ENCODE peak calls at places on chromosomes 12 and 14, in five cellular contexts. H is HepG2, X is K562, I is upper lobe of left lung, Z is A549. T is an unnamed sample. For H3K4me1, the result is how much of the 10 kb centered on the place peaks cover.

GRCh38 chr12:28050606-28051005 is 78.1 kb upstream of the PTHLH start:
- ATAC-seq in H (no peak), X (no peak), I (no peak), Z (no peak), T (no peak)

GRCh38 chr12:111417784-111418593 is 12.3 kb downstream of the SH2B3 start:
- ATAC-seq in H (no peak), X (no peak), I (no peak), Z (no peak), T (no peak)

GRCh38 chr12:43914923-43915468 is 79.1 kb downstream of the TMEM117 start:
- ATAC-seq in H (peak), X (peak), I (no peak), Z (peak), T (no peak)

GRCh38 chr12:7989827-7990491 is 42.6 kb upstream of the FOXJ2 start:
- ATAC-seq in H (no peak), X (peak), I (peak), Z (no peak), T (peak)

GRCh38 chr14:50109342-50109741 is 7.0 kb downstream of the VCPKMT start:
- ATAC-seq in H (peak), X (no peak), I (no peak), Z (peak), T (no peak)

GRCh38 chr14:91919814-91920213 is 27.7 kb downstream of the FBLN5 start:
- ATAC-seq in H (no peak), X (no peak), I (peak), Z (no peak), T (peak)

GRCh38 chr12:11581179-11581755 is 68.2 kb upstream of the ETV6 start:
- ATAC-seq in H (no peak), X (no peak), I (peak), Z (no peak), T (no peak)

GRCh38 chr14:101559624-101560533 is 1.4 kb upstream of the DIO3 start:
- ATAC-seq in H (peak), X (no peak), I (no peak), Z (no peak), T (peak)

GRCh38 chr12:71746983-71747611 is 7.6 kb upstream of the RAB21 start:
- ATAC-seq in H (peak), X (peak), I (peak), Z (peak), T (peak)

DNA sequence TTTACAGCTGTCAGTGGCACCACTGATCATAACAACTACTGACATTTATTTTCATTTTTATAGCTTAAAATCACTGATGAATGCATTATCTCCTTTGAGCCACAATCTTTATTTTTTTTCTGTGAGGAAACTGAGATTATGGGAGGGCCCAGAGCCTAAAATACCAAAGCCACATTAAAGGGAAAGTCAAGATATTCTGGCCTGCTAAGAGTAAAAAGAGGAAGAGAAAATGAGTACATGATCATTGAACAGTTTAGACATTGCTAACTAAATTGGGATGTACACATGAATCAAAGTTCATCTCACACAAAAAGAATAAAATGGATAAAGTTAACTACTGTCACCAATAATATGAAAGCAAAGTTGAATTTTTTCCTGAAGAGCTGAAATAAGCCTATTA is 170.5 kb upstream of the GARIN2 start:
- ATAC-seq in H (no peak), X (no peak), I (no peak), Z (no peak), T (no peak)
- H3K4me1 ChIP-seq in H (under half), X (under half), I (under half), Z (under half), T (under half)

DNA sequence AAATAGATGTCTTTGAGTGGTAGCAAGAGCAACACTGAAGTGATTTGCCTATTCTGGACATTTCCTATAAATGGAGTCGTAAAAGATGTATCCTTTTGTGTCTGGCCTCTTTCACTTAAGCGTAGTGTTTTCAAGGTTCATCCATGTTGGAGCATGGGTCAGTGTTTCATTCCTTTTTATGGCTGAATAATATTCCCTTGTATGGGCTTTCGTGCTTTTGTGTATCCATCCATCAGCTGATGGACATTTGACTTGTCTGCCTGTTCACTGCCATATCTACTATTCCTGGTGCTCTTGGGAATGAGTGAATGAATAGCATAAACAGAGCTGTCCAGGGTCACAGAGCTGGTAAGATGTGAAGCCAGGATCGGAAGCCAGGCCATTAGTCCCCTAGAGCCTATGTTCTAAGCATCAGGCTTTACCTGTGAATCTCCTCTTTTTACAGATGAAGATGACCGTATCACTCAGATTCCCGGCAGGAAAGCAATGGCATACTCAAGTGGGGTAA is 1.8 kb upstream of the P2RX7 start:
- ATAC-seq in H (no peak), X (no peak), I (no peak), Z (no peak), T (no peak)
- TF ChIP-seq EP300 in H (no peak), X (no peak), I (no peak), Z (no peak), T (no peak)

DNA sequence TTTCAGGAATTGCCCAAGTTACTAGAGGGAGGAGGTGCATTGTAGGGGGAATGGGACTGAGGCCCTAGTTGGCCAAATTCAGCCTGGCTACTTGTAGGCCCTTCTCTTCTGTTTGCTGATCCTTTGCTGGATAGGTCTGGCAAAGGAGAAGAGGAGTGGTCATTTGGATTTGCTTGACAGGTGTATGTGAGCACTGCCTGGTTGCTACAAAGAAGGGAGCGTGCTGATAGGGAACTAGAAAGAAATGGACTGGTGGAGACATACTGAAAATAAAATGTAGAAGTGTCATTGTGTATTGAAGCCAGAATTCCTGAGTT is 3.6 kb downstream of the PSMA6 start:
- ATAC-seq in H (no peak), X (no peak), I (no peak), Z (no peak), T (no peak)
- H3K4me1 ChIP-seq in H (half or more), X (under half), I (half or more), Z (under half), T (under half)

GRCh38 chr12:96239711-96240234 is 45.6 kb downstream of the ELK3 start:
- ATAC-seq in H (no peak), X (no peak), I (no peak), Z (no peak), T (peak)
- TF ChIP-seq EP300 in H (no peak), X (no peak), I (no peak), Z (no peak), T (peak)

DNA sequence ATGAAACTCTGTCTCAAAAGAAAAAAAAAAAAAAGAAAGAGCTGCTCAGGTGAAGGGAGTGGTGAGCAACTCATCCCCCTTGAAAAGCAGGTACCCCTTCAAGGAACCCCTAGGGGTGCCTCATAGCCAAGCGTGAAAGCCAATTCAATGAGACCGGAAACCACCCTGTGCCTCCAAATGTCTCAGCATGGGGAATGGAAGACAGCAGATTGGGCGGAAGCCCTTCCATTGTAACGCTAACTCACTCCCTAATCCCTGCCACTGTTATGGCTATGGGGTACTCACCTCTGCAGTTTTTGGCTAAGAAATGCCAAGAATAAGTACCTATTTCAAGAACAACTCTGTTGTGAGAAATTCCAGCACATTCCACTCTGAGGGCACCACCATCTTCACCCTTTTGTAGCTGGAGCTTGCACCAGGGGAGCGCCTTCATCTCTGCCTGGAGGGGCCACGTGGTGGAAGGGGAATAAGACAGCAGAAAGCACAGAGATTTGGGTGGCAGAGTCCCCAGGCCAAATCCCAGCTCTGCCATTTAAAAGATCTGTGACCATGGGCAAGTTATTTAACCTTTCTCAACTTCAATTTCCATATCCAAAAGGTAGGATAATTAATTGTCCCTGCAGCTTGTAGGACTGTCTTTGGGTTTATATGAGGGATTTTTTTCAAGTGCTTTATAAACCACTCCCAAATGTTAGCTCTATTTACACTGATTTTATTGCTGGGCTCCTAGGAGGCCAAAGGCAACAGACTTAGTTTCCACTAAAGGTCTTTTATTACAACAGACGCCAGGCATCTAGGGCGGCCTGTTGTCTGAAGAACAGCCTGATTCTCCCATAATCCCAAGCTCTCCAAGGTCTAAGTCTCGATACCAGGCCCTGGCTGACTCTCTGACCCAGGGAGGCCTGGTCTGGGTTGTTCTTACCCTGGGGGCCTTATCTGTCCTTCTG is 63.9 kb downstream of the ITPK1 start:
- ATAC-seq in H (no peak), X (no peak), I (no peak), Z (no peak), T (no peak)
- H3K4me1 ChIP-seq in H (under half), X (under half), I (under half), Z (half or more), T (half or more)

GRCh38 chr12:79183003-79183402 is 318.4 kb downstream of the SYT1 start:
- ATAC-seq in H (no peak), X (no peak), I (no peak), Z (no peak), T (no peak)
- TF ChIP-seq EP300 in H (no peak), X (no peak), I (no peak), Z (no peak), T (no peak)

GRCh38 chr14:35341454-35342159 is 49.4 kb downstream of the PSMA6 start:
- ATAC-seq in H (peak), X (peak), I (peak), Z (peak), T (peak)
- H3K4me1 ChIP-seq in H (half or more), X (under half), I (half or more), Z (under half), T (half or more)

DNA sequence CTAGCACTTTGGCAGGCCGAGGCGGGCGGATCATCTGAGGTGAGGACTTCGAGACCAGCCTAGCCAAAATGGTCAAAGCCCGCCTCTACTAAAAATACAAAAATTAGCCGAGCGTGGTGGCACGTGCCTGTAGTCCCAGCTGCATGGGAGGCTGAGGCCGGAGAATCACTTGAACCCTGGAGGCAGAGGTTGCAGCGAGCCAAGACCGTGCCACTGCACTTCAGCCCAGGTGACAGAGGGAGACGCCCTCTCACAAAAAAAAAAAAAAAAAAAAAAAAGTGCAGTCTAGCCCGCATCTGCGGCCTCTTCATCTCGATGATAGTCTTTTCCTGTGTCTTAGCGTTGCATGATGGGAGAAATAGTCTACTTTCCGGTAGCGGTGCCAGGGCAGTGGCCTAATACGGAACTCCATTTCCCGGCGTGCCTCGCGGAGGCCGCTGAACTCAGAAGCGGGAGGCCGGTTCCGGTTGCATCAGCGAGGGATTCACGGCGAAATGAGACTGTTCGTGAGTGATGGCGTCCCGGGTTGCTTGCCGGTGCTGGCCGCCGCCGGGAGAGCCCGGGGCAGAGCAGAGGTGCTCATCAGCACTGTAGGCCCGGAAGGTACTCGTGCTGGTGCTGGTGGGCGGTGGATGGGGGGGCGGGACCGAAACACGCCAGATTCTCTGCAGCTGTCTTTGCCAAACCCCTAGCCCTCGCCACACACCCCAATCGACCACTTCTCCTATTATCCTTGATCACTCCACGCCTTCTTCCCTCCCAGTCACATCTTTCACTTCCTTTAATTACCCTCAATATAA is at the start of gene MARS1:
- ATAC-seq in H (peak), X (peak), I (peak), Z (peak), T (peak)
- TF ChIP-seq EP300 in H (no peak), X (peak), I (no peak), Z (no peak), T (no peak)

GRCh38 chr12:31567029-31567428 is 23.9 kb downstream of the DENND5B start:
- ATAC-seq in H (no peak), X (no peak), I (no peak), Z (no peak), T (no peak)
- H3K4me1 ChIP-seq in H (under half), X (under half), I (under half), Z (half or more), T (under half)

GRCh38 chr12:46160081-46160980 is 108.5 kb downstream of the SLC38A1 start:
- ATAC-seq in H (no peak), X (no peak), I (peak), Z (no peak), T (peak)
- TF ChIP-seq EP300 in H (no peak), X (no peak), I (no peak), Z (no peak), T (no peak)